ENCODE peak calls at places on chromosomes 12 and 14, in five cellular contexts. J is BJ, N is AG09309, A is PC-3, Y is fibroblast of the aortic adventitia. M is an unnamed sample.

GRCh38 chr14:92747701-92748258 is 647 bp downstream of the LGMN start:
- DNase-seq in J (no peak), N (no peak), A (peak), Y (peak), M (no peak)

GRCh38 chr12:93908846-93909592 is 231.8 kb downstream of the CRADD start:
- DNase-seq in J (no peak), N (no peak), A (peak), Y (peak), M (no peak)

GRCh38 chr12:132275110-132275531 is 54.3 kb downstream of the GALNT9 start:
- DNase-seq in J (peak), N (peak), A (peak), Y (peak), M (peak)

GRCh38 chr12:58291106-58291505 is 349.7 kb downstream of the ATP23 start:
- DNase-seq in J (no peak), N (no peak), A (no peak), Y (no peak), M (no peak)

GRCh38 chr12:20601668-20602280 is 93.4 kb upstream of the SLCO1C1 start:
- DNase-seq in J (no peak), N (no peak), A (peak), Y (peak), M (no peak)

GRCh38 chr14:22650960-22651521 is 6.9 kb upstream of the OR6J1 start:
- DNase-seq in J (no peak), N (no peak), A (peak), Y (peak), M (no peak)

GRCh38 chr14:69539631-69540410 is 34.9 kb downstream of the CCDC177 start:
- DNase-seq in J (no peak), N (peak), A (no peak), Y (peak), M (no peak)

GRCh38 chr14:87687338-87687876 is 305.6 kb downstream of the GALC start:
- DNase-seq in J (no peak), N (no peak), A (no peak), Y (no peak), M (no peak)

GRCh38 chr12:95859344-95859816 is 628 bp downstream of the SNRPF start:
- DNase-seq in J (no peak), N (no peak), A (peak), Y (no peak), M (no peak)

GRCh38 chr12:43835264-43835655 is 621 bp upstream of the TMEM117 start:
- DNase-seq in J (no peak), N (no peak), A (no peak), Y (peak), M (no peak)

GRCh38 chr14:68598621-68599447 is 194.0 kb downstream of the ZFP36L1 start:
- DNase-seq in J (no peak), N (peak), A (peak), Y (peak), M (peak)

GRCh38 chr12:63994704-63995103 is 150.2 kb downstream of the SRGAP1 start:
- DNase-seq in J (no peak), N (no peak), A (no peak), Y (peak), M (no peak)

GRCh38 chr12:80778005-80778541 is 61.4 kb downstream of the MYF5 start:
- DNase-seq in J (peak), N (peak), A (peak), Y (peak), M (no peak)

GRCh38 chr12:22268406-22268805 is 66.1 kb downstream of the ST8SIA1 start:
- DNase-seq in J (no peak), N (no peak), A (no peak), Y (no peak), M (no peak)

GRCh38 chr12:64673490-64674169 is 63.3 kb downstream of the RASSF3 start:
- DNase-seq in J (no peak), N (no peak), A (no peak), Y (no peak), M (no peak)

GRCh38 chr14:30580616-30581282 is 21.8 kb downstream of the G2E3 start:
- DNase-seq in J (no peak), N (no peak), A (no peak), Y (no peak), M (no peak)

GRCh38 chr12:69658203-69658602 is 40.9 kb downstream of the BEST3 start:
- DNase-seq in J (no peak), N (no peak), A (no peak), Y (no peak), M (no peak)

GRCh38 chr12:127060310-127060847 is 1206.6 kb upstream of the TMEM132C start:
- DNase-seq in J (no peak), N (no peak), A (peak), Y (no peak), M (no peak)

GRCh38 chr12:130041983-130042812 is 120.1 kb upstream of the FZD10 start:
- DNase-seq in J (no peak), N (no peak), A (no peak), Y (no peak), M (peak)

GRCh38 chr14:71204231-71204630 is 297.0 kb downstream of the PCNX1 start:
- DNase-seq in J (no peak), N (no peak), A (peak), Y (no peak), M (no peak)

GRCh38 chr12:104555650-104556049 is 98.9 kb downstream of the CHST11 start:
- DNase-seq in J (no peak), N (no peak), A (no peak), Y (no peak), M (no peak)

GRCh38 chr12:58502236-58502635 is 418.1 kb downstream of the LRIG3 start:
- DNase-seq in J (no peak), N (no peak), A (no peak), Y (no peak), M (peak)

GRCh38 chr12:7666595-7666994 is 887 bp upstream of the APOBEC1 start:
- DNase-seq in J (no peak), N (no peak), A (no peak), Y (no peak), M (no peak)

GRCh38 chr12:47715393-47715876 is 9.6 kb upstream of the RPAP3 start:
- DNase-seq in J (no peak), N (no peak), A (peak), Y (peak), M (peak)

GRCh38 chr12:4506870-4507269 is 31.8 kb upstream of the RAD51AP1 start:
- DNase-seq in J (peak), N (peak), A (peak), Y (peak), M (no peak)

GRCh38 chr12:131949431-131950181 is at the start of gene EP400:
- DNase-seq in J (peak), N (peak), A (peak), Y (peak), M (peak)

GRCh38 chr14:78136695-78137094 is 33.5 kb upstream of the NRXN3 start:
- DNase-seq in J (no peak), N (no peak), A (no peak), Y (no peak), M (no peak)

GRCh38 chr14:78143489-78144145 is 26.6 kb upstream of the NRXN3 start:
- DNase-seq in J (no peak), N (no peak), A (peak), Y (peak), M (no peak)

GRCh38 chr14:78142994-78143393 is 27.2 kb upstream of the NRXN3 start:
- DNase-seq in J (no peak), N (no peak), A (no peak), Y (no peak), M (no peak)

DNA sequence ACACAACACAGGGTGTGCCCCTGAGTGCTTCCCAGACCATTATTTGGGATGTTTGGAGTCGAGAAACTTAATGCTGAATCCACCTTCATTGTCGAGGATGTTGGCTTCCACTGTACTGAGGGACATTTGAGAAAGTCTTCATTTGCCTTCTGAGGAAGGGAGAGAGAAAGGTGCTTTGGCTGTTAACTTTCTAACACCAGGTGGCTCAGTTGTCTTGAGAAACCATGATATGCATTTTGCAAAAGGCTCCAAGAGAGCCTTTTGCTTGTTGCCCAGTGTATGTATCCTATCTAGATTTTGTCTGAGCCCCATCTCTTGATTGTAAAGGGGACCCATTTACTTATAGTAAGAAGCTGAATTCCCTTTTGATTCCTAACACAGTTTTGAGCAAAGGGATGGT is 28.6 kb upstream of the NRXN3 start:
- DNase-seq in J (no peak), N (no peak), A (no peak), Y (no peak), M (no peak)
- TF ChIP-seq CTCF in J (no peak), N (no peak), A (no peak), Y (no peak), M (peak)

DNA sequence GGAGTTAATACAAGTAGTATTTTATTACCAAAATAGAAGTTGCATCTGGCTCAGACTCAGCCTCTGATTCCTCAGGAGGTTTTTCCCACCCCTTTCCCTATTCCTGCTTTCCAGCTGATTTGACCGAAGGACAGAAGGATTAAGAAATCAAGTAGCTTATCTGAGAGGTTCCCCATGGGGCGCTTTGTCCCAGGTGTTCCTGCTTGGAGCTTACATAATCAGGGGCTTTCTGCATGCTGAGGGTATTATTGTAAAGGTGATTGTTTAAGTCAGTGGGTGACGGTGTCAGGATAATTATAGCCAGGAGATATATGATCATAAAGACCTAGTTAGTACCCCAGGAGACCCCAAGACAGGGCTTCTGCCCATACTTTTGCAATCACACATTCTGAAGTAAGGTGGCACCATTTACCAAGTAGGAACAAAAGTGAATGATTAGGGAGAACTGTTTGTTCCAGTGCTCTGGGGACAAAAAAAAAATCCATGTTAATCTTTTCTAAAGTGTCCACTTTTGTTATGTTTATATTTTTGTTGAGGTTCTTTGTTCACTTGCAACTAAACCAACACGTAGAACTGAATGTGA is 921.3 kb downstream of the NRXN3 start:
- DNase-seq in J (no peak), N (no peak), A (no peak), Y (no peak), M (no peak)
- TF ChIP-seq CTCF in J (no peak), N (no peak), A (no peak), Y (no peak), M (no peak)

DNA sequence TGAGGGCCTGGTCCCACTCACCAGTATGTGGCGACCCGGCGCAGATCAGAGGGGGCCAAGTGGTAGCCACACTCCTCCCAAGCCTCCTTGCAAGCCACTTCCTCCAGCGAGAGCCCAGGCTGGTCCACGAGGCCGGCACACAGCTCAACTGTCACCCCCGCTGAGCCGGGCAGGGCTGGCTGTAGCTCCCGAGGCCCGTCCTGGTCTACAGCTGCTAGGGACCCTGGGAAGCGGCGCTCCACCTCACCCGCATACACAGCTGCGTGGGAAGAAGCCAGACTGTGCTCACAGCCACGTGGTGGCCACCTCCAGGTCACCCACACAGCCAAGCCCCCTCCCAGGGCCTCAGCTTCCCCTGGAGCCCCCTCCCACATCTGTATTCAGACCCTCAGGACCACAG is 4.6 kb downstream of the NUDT14 start:
- DNase-seq in J (no peak), N (no peak), A (no peak), Y (no peak), M (no peak)
- TF ChIP-seq CTCF in J (no peak), N (no peak), A (no peak), Y (no peak), M (no peak)

GRCh38 chr14:24365600-24366374 is 2.2 kb upstream of the NFATC4 start:
- DNase-seq in J (peak), N (peak), A (peak), Y (peak), M (peak)
- TF ChIP-seq CTCF in J (peak), N (peak), A (peak), Y (peak), M (peak)

M was measured in neural crest cell.